ENCODE peak calls at places on chromosomes 12 and 14, in ten cellular contexts. K is AG04449; L is stimulated activated effector memory CD8-positive, alpha-beta T cell treated with anti-CD3 and anti-CD28 coated beads, Interleukin-12 subunit alpha, Interleukin-12 subunit beta, amount 100 ng/mL, for 72 hours; N is AG09309; E is myocyte; V is GM13977; Y is non-pigmented ciliary epithelial cell; P is uterus; Q is caudate nucleus; I is fibroblast of gingiva. S is an unnamed sample.

GRCh38 chr14:106850913-106851825 is 1324.8 kb downstream of the TMEM121 start:
- DNase-seq in P (no peak), Q (no peak), V (no peak), L (no peak), Y (no peak), E (no peak), K (no peak), I (no peak), N (no peak), S (no peak)

GRCh38 chr12:52946797-52947547 is 1.9 kb upstream of the KRT18 start:
- DNase-seq in N (no peak), K (no peak), L (no peak), P (no peak), Q (no peak), Y (no peak), I (no peak), V (no peak), E (no peak), S (no peak)

GRCh38 chr12:92786045-92786444 is 83.3 kb downstream of the PLEKHG7 start:
- DNase-seq in K (no peak), N (no peak), Q (no peak), E (peak), P (no peak), I (peak), L (no peak), V (no peak), Y (no peak), S (no peak)

GRCh38 chr12:89574736-89575208 is 48.9 kb upstream of the POC1B start:
- DNase-seq in P (no peak), K (no peak), E (peak), Q (no peak), N (peak), Y (peak), I (peak), L (no peak), V (no peak), S (no peak)

GRCh38 chr12:88371416-88372183 is 208.7 kb downstream of the KITLG start:
- DNase-seq in K (no peak), E (peak), Q (no peak), N (peak), P (no peak), I (peak), Y (no peak), L (no peak), V (no peak), S (no peak)

GRCh38 chr12:72296389-72296788 is 24.2 kb downstream of the TRHDE start:
- DNase-seq in I (no peak), K (no peak), L (no peak), P (no peak), Y (no peak), E (no peak), Q (no peak), V (no peak), N (no peak), S (no peak)

GRCh38 chr14:81427348-81428058 is 27.4 kb upstream of the STON2 start:
- DNase-seq in Q (no peak), E (peak), V (no peak), P (no peak), Y (no peak), N (no peak), L (no peak), I (no peak), K (no peak), S (no peak)

GRCh38 chr14:105855246-105855892 is 329.0 kb downstream of the TMEM121 start:
- DNase-seq in V (no peak), Y (no peak), E (no peak), I (no peak), K (no peak), L (no peak), P (peak), Q (no peak), N (no peak), S (no peak)

S was measured in putamen.